ENCODE peak calls at places on chromosomes 1 and 21, in eight cellular contexts. F, E, R, W, Y, S, A and P are unnamed samples.

GRCh38 chr1:169513208-169513607 is 27.5 kb upstream of the SLC19A2 start:
- DNase-seq in Y (no peak), R (no peak), W (no peak), F (no peak), S (no peak), E (no peak), A (no peak), P (no peak)

GRCh38 chr1:214233856-214234634 is 46.9 kb upstream of the SMYD2 start:
- DNase-seq in R (no peak), F (no peak), A (no peak), W (no peak), Y (no peak), E (no peak), S (no peak), P (no peak)

GRCh38 chr21:19198801-19199200 is 795.2 kb upstream of the TMPRSS15 start:
- DNase-seq in W (no peak), F (no peak), S (no peak), A (no peak), E (no peak), R (no peak), Y (no peak), P (no peak)

GRCh38 chr1:225449774-225450173 is 21.9 kb upstream of the LBR start:
- DNase-seq in E (no peak), Y (no peak), F (no peak), S (no peak), R (no peak), A (no peak), W (no peak), P (no peak)

GRCh38 chr21:41926068-41926806 is 27.6 kb downstream of the C2CD2 start:
- DNase-seq in E (no peak), S (peak), A (no peak), Y (peak), R (peak), W (peak), F (peak), P (no peak)

GRCh38 chr1:222618001-222618879 is at the start of gene MIA3:
- DNase-seq in F (peak), R (peak), Y (peak), E (peak), S (peak), A (peak), W (peak), P (peak)

GRCh38 chr1:116956378-116956777 is 45.2 kb upstream of the CD101 start:
- DNase-seq in A (no peak), R (no peak), F (no peak), E (peak), W (no peak), Y (no peak), S (no peak), P (no peak)

GRCh38 chr1:202940561-202940960 is 13.5 kb upstream of the KLHL12 start:
- DNase-seq in F (no peak), A (no peak), R (no peak), S (no peak), E (no peak), Y (no peak), W (no peak), P (no peak)

GRCh38 chr1:240136402-240136801 is 44.7 kb downstream of the FMN2 start:
- DNase-seq in R (no peak), A (no peak), W (no peak), E (no peak), S (no peak), F (no peak), Y (peak), P (no peak)

GRCh38 chr1:4081806-4082645 is 182.0 kb upstream of the C1orf174 start:
- DNase-seq in R (no peak), S (no peak), Y (no peak), F (no peak), E (no peak), A (no peak), W (no peak), P (no peak)

GRCh38 chr1:108880850-108881249 is 4.1 kb downstream of the GPSM2 start:
- DNase-seq in F (no peak), A (no peak), W (no peak), S (no peak), R (no peak), E (no peak), Y (peak), P (no peak)

GRCh38 chr1:60681095-60681860 is 401.1 kb upstream of the NFIA start:
- DNase-seq in F (no peak), W (no peak), E (no peak), R (no peak), A (no peak), Y (no peak), S (no peak), P (no peak)

GRCh38 chr1:94322696-94323095 is 85.3 kb upstream of the ARHGAP29 start:
- DNase-seq in W (no peak), E (no peak), A (no peak), R (no peak), F (no peak), Y (peak), S (no peak), P (no peak)

GRCh38 chr1:2606806-2607680 is 20.5 kb downstream of the PRXL2B start:
- DNase-seq in E (no peak), S (peak), A (no peak), F (no peak), Y (no peak), W (no peak), R (no peak), P (no peak)

GRCh38 chr1:12615916-12616708 is 1.9 kb downstream of the DHRS3 start:
- DNase-seq in A (no peak), F (no peak), S (peak), Y (peak), R (no peak), E (peak), W (no peak), P (no peak)

GRCh38 chr1:247370786-247371732 is 39.4 kb upstream of the ZNF496 start:
- DNase-seq in Y (peak), R (no peak), W (no peak), F (no peak), A (no peak), E (no peak), S (no peak), P (no peak)

GRCh38 chr1:6833804-6834203 is 48.5 kb downstream of the CAMTA1 start:
- DNase-seq in E (no peak), Y (no peak), F (no peak), W (no peak), A (no peak), R (no peak), S (no peak), P (no peak)

GRCh38 chr21:43196789-43197188 is 28.0 kb downstream of the CRYAA start:
- DNase-seq in E (peak), F (no peak), A (no peak), Y (peak), S (peak), R (no peak), W (no peak), P (no peak)

GRCh38 chr1:201023517-201023902 is at the start of gene KIF21B:
- DNase-seq in Y (peak), S (peak), W (peak), F (peak), E (peak), A (peak), R (peak), P (peak)

GRCh38 chr1:208525417-208525816 is 281.2 kb upstream of the PLXNA2 start:
- DNase-seq in S (no peak), Y (no peak), R (no peak), W (no peak), E (no peak), A (no peak), F (no peak), P (no peak)

GRCh38 chr1:203839081-203839480 is 22.3 kb upstream of the SNRPE start:
- DNase-seq in A (no peak), R (no peak), Y (peak), W (no peak), F (no peak), E (no peak), S (no peak), P (no peak)

GRCh38 chr1:60052634-60053033 is 20.9 kb downstream of the C1orf87 start:
- DNase-seq in R (no peak), W (no peak), Y (no peak), F (no peak), S (no peak), E (peak), A (no peak), P (no peak)

GRCh38 chr1:32413507-32414185 is 19.4 kb upstream of the BSDC1 start:
- DNase-seq in R (peak), W (peak), E (peak), Y (peak), F (peak), S (peak), A (peak), P (peak)

GRCh38 chr1:51829058-51829457 is 49.5 kb downstream of the NRDC start:
- DNase-seq in W (no peak), Y (peak), S (no peak), R (no peak), E (no peak), F (no peak), A (no peak), P (no peak)

GRCh38 chr1:178161516-178161915 is 67.6 kb downstream of the RASAL2 start:
- DNase-seq in E (no peak), S (no peak), Y (peak), A (no peak), F (no peak), W (no peak), R (no peak), P (no peak)

GRCh38 chr1:155324717-155325595 is 4.3 kb downstream of the RUSC1 start:
- DNase-seq in Y (peak), R (no peak), E (peak), S (peak), W (peak), F (peak), A (no peak), P (no peak)

GRCh38 chr1:4837752-4838151 is 183.3 kb downstream of the AJAP1 start:
- DNase-seq in A (no peak), S (no peak), W (no peak), F (no peak), R (no peak), E (no peak), Y (no peak), P (no peak)

GRCh38 chr1:228930479-228930957 is 195.2 kb downstream of the RHOU start:
- DNase-seq in Y (no peak), W (no peak), E (no peak), F (no peak), A (no peak), S (no peak), R (no peak), P (no peak)

GRCh38 chr1:41390171-41390570 is 28.9 kb downstream of the FOXO6 start:
- DNase-seq in A (no peak), W (no peak), Y (no peak), F (no peak), E (peak), S (no peak), R (no peak), P (no peak)

GRCh38 chr1:67700692-67701410 is 15.8 kb downstream of the GADD45A start:
- DNase-seq in R (peak), E (no peak), A (no peak), Y (peak), W (no peak), F (no peak), S (peak), P (peak)